ENCODE peak calls at places on chromosomes 13 and 19, in five cellular contexts. One of them, this sample, is unnamed.

GRCh38 chr19:55118401-55118991 is 1.1 kb upstream of the PPP1R12C start:
- DNase-seq in A172: no peak
- DNase-seq in kidney: no peak
- DNase-seq in CD4-positive, alpha-beta memory T cell: no peak
- DNase-seq in NCI-H2081: no peak
- DNase-seq in this sample: peak

GRCh38 chr19:50490411-50490811 is 13.8 kb upstream of the GARIN5A start:
- DNase-seq in NCI-H2081: no peak
- DNase-seq in A172: no peak
- DNase-seq in kidney: peak
- DNase-seq in CD4-positive, alpha-beta memory T cell: no peak
- DNase-seq in this sample: no peak

GRCh38 chr13:109160887-109161669 is 531.7 kb downstream of the MYO16 start:
- DNase-seq in A172: no peak
- DNase-seq in NCI-H2081: no peak
- DNase-seq in CD4-positive, alpha-beta memory T cell: no peak
- DNase-seq in kidney: no peak
- DNase-seq in this sample: peak

GRCh38 chr13:27911499-27911898 is 8.3 kb upstream of the PDX1 start:
- DNase-seq in CD4-positive, alpha-beta memory T cell: no peak
- DNase-seq in NCI-H2081: no peak
- DNase-seq in kidney: no peak
- DNase-seq in A172: no peak
- DNase-seq in this sample: no peak

GRCh38 chr13:34322416-34323074 is 504.6 kb downstream of the RFC3 start:
- DNase-seq in CD4-positive, alpha-beta memory T cell: no peak
- DNase-seq in kidney: no peak
- DNase-seq in A172: no peak
- DNase-seq in NCI-H2081: no peak
- DNase-seq in this sample: no peak

GRCh38 chr13:87052731-87053130 is 618.4 kb upstream of the SLITRK5 start:
- DNase-seq in NCI-H2081: no peak
- DNase-seq in CD4-positive, alpha-beta memory T cell: no peak
- DNase-seq in A172: peak
- DNase-seq in kidney: no peak
- DNase-seq in this sample: no peak

GRCh38 chr13:73714522-73714921 is 419.7 kb downstream of the KLF12 start:
- DNase-seq in CD4-positive, alpha-beta memory T cell: no peak
- DNase-seq in NCI-H2081: no peak
- DNase-seq in kidney: no peak
- DNase-seq in A172: no peak
- DNase-seq in this sample: no peak

GRCh38 chr19:46924874-46925547 is 64.2 kb downstream of the ARHGAP35 start:
- DNase-seq in NCI-H2081: no peak
- DNase-seq in CD4-positive, alpha-beta memory T cell: no peak
- DNase-seq in A172: no peak
- DNase-seq in kidney: no peak
- DNase-seq in this sample: no peak

GRCh38 chr19:42076375-42076944 is 494 bp downstream of the ZNF574 start:
- DNase-seq in CD4-positive, alpha-beta memory T cell: no peak
- DNase-seq in NCI-H2081: no peak
- DNase-seq in A172: no peak
- DNase-seq in kidney: no peak
- DNase-seq in this sample: no peak

GRCh38 chr13:72694314-72694713 is 33.1 kb downstream of the MZT1 start:
- DNase-seq in CD4-positive, alpha-beta memory T cell: no peak
- DNase-seq in NCI-H2081: no peak
- DNase-seq in A172: no peak
- DNase-seq in kidney: no peak
- DNase-seq in this sample: no peak

GRCh38 chr19:4130635-4131438 is 6.9 kb upstream of the MAP2K2 start:
- DNase-seq in kidney: no peak
- DNase-seq in CD4-positive, alpha-beta memory T cell: no peak
- DNase-seq in NCI-H2081: no peak
- DNase-seq in A172: peak
- DNase-seq in this sample: no peak

GRCh38 chr19:33125929-33126388 is 6.0 kb upstream of the WDR88 start:
- DNase-seq in kidney: no peak
- DNase-seq in A172: peak
- DNase-seq in CD4-positive, alpha-beta memory T cell: peak
- DNase-seq in NCI-H2081: peak
- DNase-seq in this sample: peak

GRCh38 chr19:44960906-44961734 is 5.9 kb downstream of the CLPTM1 start:
- DNase-seq in CD4-positive, alpha-beta memory T cell: no peak
- DNase-seq in NCI-H2081: no peak
- DNase-seq in A172: no peak
- DNase-seq in kidney: no peak
- DNase-seq in this sample: no peak